ENCODE peak calls at places on chromosomes 13 and 19, in eight cellular contexts. One of them, this sample, is unnamed.

GRCh38 chr19:30423481-30423880 is 51.3 kb downstream of the ZNF536 start:
- DNase-seq in AG04450: no peak
- DNase-seq in activated T-helper 1 cell treated with anti-CD3 and anti-CD28 coated beads, Interleukin-2, amount 50 U/mL, for 16 hours: no peak
- DNase-seq in GM12865: no peak
- DNase-seq in stimulated activated CD4-positive, alpha-beta T cell treated with anti-CD3 and anti-CD28 coated beads, Interleukin-12 subunit alpha, Interleukin-12 subunit beta, amount 100 ng/mL, for 4 hours: no peak
- DNase-seq in bronchial epithelial cell: no peak
- DNase-seq in omental fat pad: no peak
- DNase-seq in CD4-positive, CD25-positive, alpha-beta regulatory T cell: no peak
- DNase-seq in this sample: no peak

GRCh38 chr13:92573467-92574057 is 653.0 kb upstream of the GPC6 start:
- DNase-seq in AG04450: no peak
- DNase-seq in activated T-helper 1 cell treated with anti-CD3 and anti-CD28 coated beads, Interleukin-2, amount 50 U/mL, for 16 hours: no peak
- DNase-seq in GM12865: peak
- DNase-seq in stimulated activated CD4-positive, alpha-beta T cell treated with anti-CD3 and anti-CD28 coated beads, Interleukin-12 subunit alpha, Interleukin-12 subunit beta, amount 100 ng/mL, for 4 hours: no peak
- DNase-seq in bronchial epithelial cell: peak
- DNase-seq in omental fat pad: no peak
- DNase-seq in CD4-positive, CD25-positive, alpha-beta regulatory T cell: no peak
- DNase-seq in this sample: peak

GRCh38 chr19:1672038-1672768 is 19.8 kb upstream of the TCF3 start:
- DNase-seq in AG04450: no peak
- DNase-seq in activated T-helper 1 cell treated with anti-CD3 and anti-CD28 coated beads, Interleukin-2, amount 50 U/mL, for 16 hours: peak
- DNase-seq in GM12865: peak
- DNase-seq in stimulated activated CD4-positive, alpha-beta T cell treated with anti-CD3 and anti-CD28 coated beads, Interleukin-12 subunit alpha, Interleukin-12 subunit beta, amount 100 ng/mL, for 4 hours: peak
- DNase-seq in bronchial epithelial cell: no peak
- DNase-seq in omental fat pad: no peak
- DNase-seq in CD4-positive, CD25-positive, alpha-beta regulatory T cell: peak
- DNase-seq in this sample: no peak

GRCh38 chr13:41246969-41247750 is 16.2 kb downstream of the MTRF1 start:
- DNase-seq in AG04450: no peak
- DNase-seq in activated T-helper 1 cell treated with anti-CD3 and anti-CD28 coated beads, Interleukin-2, amount 50 U/mL, for 16 hours: no peak
- DNase-seq in GM12865: no peak
- DNase-seq in stimulated activated CD4-positive, alpha-beta T cell treated with anti-CD3 and anti-CD28 coated beads, Interleukin-12 subunit alpha, Interleukin-12 subunit beta, amount 100 ng/mL, for 4 hours: no peak
- DNase-seq in bronchial epithelial cell: no peak
- DNase-seq in omental fat pad: no peak
- DNase-seq in CD4-positive, CD25-positive, alpha-beta regulatory T cell: no peak
- DNase-seq in this sample: no peak

GRCh38 chr13:40269086-40269485 is 397.4 kb downstream of the FOXO1 start:
- DNase-seq in AG04450: no peak
- DNase-seq in activated T-helper 1 cell treated with anti-CD3 and anti-CD28 coated beads, Interleukin-2, amount 50 U/mL, for 16 hours: no peak
- DNase-seq in GM12865: no peak
- DNase-seq in stimulated activated CD4-positive, alpha-beta T cell treated with anti-CD3 and anti-CD28 coated beads, Interleukin-12 subunit alpha, Interleukin-12 subunit beta, amount 100 ng/mL, for 4 hours: no peak
- DNase-seq in bronchial epithelial cell: no peak
- DNase-seq in omental fat pad: no peak
- DNase-seq in CD4-positive, CD25-positive, alpha-beta regulatory T cell: no peak
- DNase-seq in this sample: no peak

GRCh38 chr19:49876422-49877019 is 634 bp downstream of the AKT1S1 start:
- DNase-seq in AG04450: peak
- DNase-seq in activated T-helper 1 cell treated with anti-CD3 and anti-CD28 coated beads, Interleukin-2, amount 50 U/mL, for 16 hours: peak
- DNase-seq in GM12865: peak
- DNase-seq in stimulated activated CD4-positive, alpha-beta T cell treated with anti-CD3 and anti-CD28 coated beads, Interleukin-12 subunit alpha, Interleukin-12 subunit beta, amount 100 ng/mL, for 4 hours: peak
- DNase-seq in bronchial epithelial cell: peak
- DNase-seq in omental fat pad: peak
- DNase-seq in CD4-positive, CD25-positive, alpha-beta regulatory T cell: peak
- DNase-seq in this sample: peak

GRCh38 chr13:26847281-26847680 is 86.7 kb upstream of the GPR12 start:
- DNase-seq in AG04450: no peak
- DNase-seq in activated T-helper 1 cell treated with anti-CD3 and anti-CD28 coated beads, Interleukin-2, amount 50 U/mL, for 16 hours: no peak
- DNase-seq in GM12865: no peak
- DNase-seq in stimulated activated CD4-positive, alpha-beta T cell treated with anti-CD3 and anti-CD28 coated beads, Interleukin-12 subunit alpha, Interleukin-12 subunit beta, amount 100 ng/mL, for 4 hours: no peak
- DNase-seq in bronchial epithelial cell: no peak
- DNase-seq in omental fat pad: no peak
- DNase-seq in CD4-positive, CD25-positive, alpha-beta regulatory T cell: no peak
- DNase-seq in this sample: no peak

GRCh38 chr19:39499082-39499642 is 415 bp downstream of the DLL3 start:
- DNase-seq in AG04450: no peak
- DNase-seq in activated T-helper 1 cell treated with anti-CD3 and anti-CD28 coated beads, Interleukin-2, amount 50 U/mL, for 16 hours: no peak
- DNase-seq in GM12865: peak
- DNase-seq in stimulated activated CD4-positive, alpha-beta T cell treated with anti-CD3 and anti-CD28 coated beads, Interleukin-12 subunit alpha, Interleukin-12 subunit beta, amount 100 ng/mL, for 4 hours: no peak
- DNase-seq in bronchial epithelial cell: no peak
- DNase-seq in omental fat pad: no peak
- DNase-seq in CD4-positive, CD25-positive, alpha-beta regulatory T cell: no peak
- DNase-seq in this sample: peak

GRCh38 chr19:1068111-1069001 is 1.4 kb downstream of the ARHGAP45 start:
- DNase-seq in AG04450: no peak
- DNase-seq in activated T-helper 1 cell treated with anti-CD3 and anti-CD28 coated beads, Interleukin-2, amount 50 U/mL, for 16 hours: no peak
- DNase-seq in GM12865: peak
- DNase-seq in stimulated activated CD4-positive, alpha-beta T cell treated with anti-CD3 and anti-CD28 coated beads, Interleukin-12 subunit alpha, Interleukin-12 subunit beta, amount 100 ng/mL, for 4 hours: no peak
- DNase-seq in bronchial epithelial cell: no peak
- DNase-seq in omental fat pad: no peak
- DNase-seq in CD4-positive, CD25-positive, alpha-beta regulatory T cell: peak
- DNase-seq in this sample: no peak

GRCh38 chr13:42970824-42971669 is 21.0 kb downstream of the EPSTI1 start:
- DNase-seq in AG04450: no peak
- DNase-seq in activated T-helper 1 cell treated with anti-CD3 and anti-CD28 coated beads, Interleukin-2, amount 50 U/mL, for 16 hours: no peak
- DNase-seq in GM12865: peak
- DNase-seq in stimulated activated CD4-positive, alpha-beta T cell treated with anti-CD3 and anti-CD28 coated beads, Interleukin-12 subunit alpha, Interleukin-12 subunit beta, amount 100 ng/mL, for 4 hours: peak
- DNase-seq in bronchial epithelial cell: peak
- DNase-seq in omental fat pad: no peak
- DNase-seq in CD4-positive, CD25-positive, alpha-beta regulatory T cell: peak
- DNase-seq in this sample: no peak

GRCh38 chr19:5186293-5187050 is 154.1 kb downstream of the PTPRS start:
- DNase-seq in AG04450: no peak
- DNase-seq in activated T-helper 1 cell treated with anti-CD3 and anti-CD28 coated beads, Interleukin-2, amount 50 U/mL, for 16 hours: no peak
- DNase-seq in GM12865: no peak
- DNase-seq in stimulated activated CD4-positive, alpha-beta T cell treated with anti-CD3 and anti-CD28 coated beads, Interleukin-12 subunit alpha, Interleukin-12 subunit beta, amount 100 ng/mL, for 4 hours: no peak
- DNase-seq in bronchial epithelial cell: peak
- DNase-seq in omental fat pad: no peak
- DNase-seq in CD4-positive, CD25-positive, alpha-beta regulatory T cell: no peak
- DNase-seq in this sample: no peak

GRCh38 chr19:15283141-15283885 is 49.0 kb downstream of the BRD4 start:
- DNase-seq in AG04450: peak
- DNase-seq in activated T-helper 1 cell treated with anti-CD3 and anti-CD28 coated beads, Interleukin-2, amount 50 U/mL, for 16 hours: no peak
- DNase-seq in GM12865: peak
- DNase-seq in stimulated activated CD4-positive, alpha-beta T cell treated with anti-CD3 and anti-CD28 coated beads, Interleukin-12 subunit alpha, Interleukin-12 subunit beta, amount 100 ng/mL, for 4 hours: peak
- DNase-seq in bronchial epithelial cell: peak
- DNase-seq in omental fat pad: no peak
- DNase-seq in CD4-positive, CD25-positive, alpha-beta regulatory T cell: no peak
- DNase-seq in this sample: no peak

GRCh38 chr13:104034891-104035290 is 968.7 kb upstream of the SLC10A2 start:
- DNase-seq in AG04450: no peak
- DNase-seq in activated T-helper 1 cell treated with anti-CD3 and anti-CD28 coated beads, Interleukin-2, amount 50 U/mL, for 16 hours: no peak
- DNase-seq in GM12865: no peak
- DNase-seq in stimulated activated CD4-positive, alpha-beta T cell treated with anti-CD3 and anti-CD28 coated beads, Interleukin-12 subunit alpha, Interleukin-12 subunit beta, amount 100 ng/mL, for 4 hours: no peak
- DNase-seq in bronchial epithelial cell: peak
- DNase-seq in omental fat pad: no peak
- DNase-seq in CD4-positive, CD25-positive, alpha-beta regulatory T cell: no peak
- DNase-seq in this sample: no peak

This sample was measured in NCI-H510A.